ENCODE peak calls at places on chromosome 22, in ten cellular contexts. L is endothelial cell, G is GM20000, F is fibroblast of lung, R is colonic mucosa, H is Peyer's patch, Y is body of pancreas, D is endodermal cell, N is MM.1S, A is dorsolateral prefrontal cortex. J is an unnamed sample.

GRCh38 chr22:39429186-39429585 is 27.6 kb upstream of the MGAT3 start:
- DNase-seq in R (no peak), H (no peak), G (no peak), F (no peak), N (no peak), Y (no peak), D (no peak), L (no peak), A (no peak), J (no peak)

GRCh38 chr22:23533328-23533762 is 46.7 kb downstream of the IGLL1 start:
- DNase-seq in L (peak), Y (no peak), A (peak), R (no peak), D (peak), N (peak), H (peak), F (peak), G (no peak), J (peak)

GRCh38 chr22:16959345-16959930 is 48.6 kb downstream of the GAB4 start:
- DNase-seq in L (no peak), H (no peak), R (no peak), Y (no peak), F (no peak), N (no peak), D (no peak), G (peak), A (no peak), J (no peak)

GRCh38 chr22:36439481-36440271 is 41.8 kb downstream of the TXN2 start:
- DNase-seq in F (peak), H (no peak), G (no peak), R (peak), D (peak), N (no peak), L (no peak), A (no peak), Y (peak), J (peak)

GRCh38 chr22:25008666-25009065 is 56.1 kb downstream of the KIAA1671 start:
- DNase-seq in G (no peak), A (no peak), D (no peak), H (no peak), L (no peak), Y (no peak), R (no peak), N (no peak), F (no peak), J (no peak)

GRCh38 chr22:48760481-48761238 is 1067.0 kb downstream of the BRD1 start:
- DNase-seq in N (no peak), L (peak), H (no peak), F (no peak), R (peak), G (no peak), D (peak), Y (no peak), A (no peak), J (no peak)

GRCh38 chr22:23218867-23219251 is 38.5 kb downstream of the BCR start:
- DNase-seq in D (peak), G (no peak), L (no peak), N (no peak), Y (peak), R (peak), H (peak), A (no peak), F (peak), J (no peak)

GRCh38 chr22:33573479-33573878 is 346.8 kb downstream of the LARGE1 start:
- DNase-seq in Y (no peak), A (no peak), F (no peak), L (no peak), G (no peak), D (no peak), N (no peak), H (no peak), R (no peak), J (no peak)

GRCh38 chr22:31603574-31603973 is 58.4 kb downstream of the PISD start:
- DNase-seq in A (no peak), H (no peak), L (no peak), N (no peak), R (no peak), F (no peak), D (no peak), Y (no peak), G (no peak), J (no peak)

GRCh38 chr22:20957691-20958440 is 9.2 kb upstream of the AIFM3 start:
- DNase-seq in L (no peak), R (peak), Y (peak), G (peak), D (peak), N (no peak), F (peak), H (peak), A (no peak), J (peak)

GRCh38 chr22:20510811-20511577 is 3.6 kb downstream of the MED15 start:
- DNase-seq in R (no peak), G (no peak), F (no peak), H (no peak), N (no peak), L (no peak), A (no peak), D (no peak), Y (no peak), J (peak)

GRCh38 chr22:17057959-17058814 is 26.6 kb upstream of the IL17RA start:
- DNase-seq in A (peak), G (peak), F (peak), Y (peak), R (peak), L (peak), D (peak), N (peak), H (no peak), J (peak)

GRCh38 chr22:21003782-21004181 is 1.9 kb upstream of the THAP7 start:
- DNase-seq in D (no peak), L (no peak), N (no peak), R (peak), G (no peak), A (no peak), Y (no peak), H (no peak), F (no peak), J (no peak)

GRCh38 chr22:25016311-25016710 is 63.8 kb downstream of the KIAA1671 start:
- DNase-seq in F (no peak), R (no peak), L (no peak), D (no peak), Y (no peak), H (no peak), A (no peak), N (no peak), G (no peak), J (no peak)

DNA sequence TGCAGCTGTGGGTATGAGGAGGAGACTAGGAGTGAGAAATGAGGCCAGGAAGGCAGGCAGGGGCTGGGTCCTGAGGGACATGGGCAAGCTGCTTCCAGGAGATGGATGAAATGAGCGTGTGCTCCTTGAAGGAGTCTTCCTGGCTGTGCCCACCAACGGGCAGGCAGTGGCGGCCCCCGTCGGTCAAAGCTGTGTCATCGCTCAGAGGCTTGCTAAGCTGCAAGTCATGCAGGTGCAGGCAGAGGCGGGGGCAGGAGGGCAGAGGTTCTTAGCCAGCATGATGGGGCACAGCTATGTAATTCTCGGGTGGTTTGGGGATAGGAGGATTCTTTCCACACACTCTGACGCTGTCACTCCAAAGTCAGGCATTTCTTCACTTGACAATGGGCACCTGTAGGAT is 12.5 kb upstream of the PEX26 start:
- DNase-seq in N (no peak), H (no peak), F (no peak), G (no peak), A (no peak), L (no peak), D (peak), R (no peak), Y (no peak), J (no peak)
- TF ChIP-seq CTCF in N (no peak), H (no peak), F (no peak), G (no peak), A (no peak), L (no peak), D (peak), R (no peak), Y (no peak), J (no peak)

GRCh38 chr22:46533434-46533833 is 4.0 kb downstream of the CELSR1 start:
- DNase-seq in D (peak), L (no peak), H (no peak), R (no peak), G (peak), F (no peak), A (no peak), Y (no peak), N (no peak), J (no peak)
- TF ChIP-seq CTCF in D (peak), L (no peak), H (no peak), R (no peak), G (no peak), F (no peak), A (no peak), Y (no peak), N (peak), J (no peak)

DNA sequence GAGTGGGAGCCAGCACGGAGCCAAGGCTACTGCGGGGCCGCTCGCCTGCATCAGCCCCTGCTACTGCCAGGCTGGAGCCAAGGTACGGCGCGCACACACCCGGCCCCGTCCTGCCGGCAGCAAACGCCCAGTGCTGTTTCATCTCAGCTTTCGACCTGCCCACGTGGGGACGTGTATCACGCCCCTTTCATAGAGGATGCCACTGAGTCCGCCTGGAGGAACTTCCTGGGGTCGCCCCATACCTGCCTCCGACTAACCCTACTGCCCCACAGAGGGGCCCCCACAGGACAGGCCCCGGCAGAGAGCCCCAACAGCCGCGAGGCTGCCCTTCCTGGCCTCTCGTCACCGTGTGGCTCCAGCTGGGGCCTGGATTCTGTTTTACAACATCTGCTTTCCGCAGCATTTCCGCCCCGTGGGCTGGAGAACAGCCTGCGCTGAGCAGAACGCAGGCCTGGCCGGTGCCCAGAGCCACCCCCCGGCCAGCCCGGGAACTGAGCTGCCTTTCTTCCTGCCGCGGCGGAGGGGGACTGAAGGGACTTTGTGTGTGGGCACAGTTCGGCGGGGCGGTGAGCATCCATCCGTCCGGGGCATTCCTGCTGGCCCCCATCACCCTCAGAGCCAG is 22.9 kb upstream of the ARHGAP8 start:
- DNase-seq in F (peak), A (peak), N (no peak), D (no peak), R (no peak), H (no peak), G (no peak), L (no peak), Y (no peak), J (no peak)
- TF ChIP-seq CTCF in F (peak), A (peak), N (no peak), D (no peak), R (no peak), H (no peak), G (no peak), L (no peak), Y (no peak), J (no peak)

DNA sequence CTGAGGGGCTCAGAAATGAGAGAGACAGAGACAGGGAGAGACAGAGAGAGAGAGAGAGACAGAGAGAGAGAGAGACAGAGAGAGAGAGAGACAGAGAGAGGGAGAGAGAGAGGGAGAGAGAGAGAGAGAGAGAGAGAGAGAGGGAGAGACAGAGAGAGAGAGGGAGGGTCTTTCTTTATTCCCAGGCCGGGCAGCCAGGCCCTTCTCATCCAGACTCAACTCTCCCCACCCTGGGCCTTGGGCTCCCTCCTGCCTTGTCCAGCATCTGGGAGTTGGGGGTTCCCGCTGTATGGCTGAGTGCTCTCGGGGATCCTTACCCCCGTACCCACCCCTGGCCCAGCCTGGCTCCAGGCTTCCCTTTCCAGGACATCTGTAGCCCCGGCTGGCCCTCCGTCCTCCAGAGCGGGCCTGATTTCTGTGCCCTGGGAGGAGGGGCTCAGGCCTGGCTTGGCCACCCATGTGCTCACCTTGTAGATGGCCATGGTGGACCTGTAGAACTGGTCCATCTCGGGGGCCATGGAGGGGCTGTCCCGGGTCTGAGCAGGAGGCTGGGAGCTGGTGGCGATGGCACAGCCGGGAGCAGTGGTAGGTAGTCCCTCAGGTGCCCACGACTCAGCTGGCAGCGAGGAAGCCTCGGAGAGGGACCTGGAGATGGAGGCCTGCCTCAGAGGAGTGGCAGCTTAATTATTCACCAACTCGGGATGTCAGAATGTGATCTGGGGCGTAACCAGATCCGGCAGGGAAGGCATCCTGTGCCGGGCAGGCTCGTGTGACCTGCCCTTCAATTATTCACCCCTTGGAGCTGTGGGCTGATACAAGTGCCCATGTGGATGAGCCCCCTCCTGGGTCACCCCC is at the start of gene BAIAP2L2:
- DNase-seq in L (no peak), G (no peak), N (no peak), D (no peak), H (peak), A (no peak), F (no peak), R (peak), Y (no peak), J (no peak)
- TF ChIP-seq CTCF in L (no peak), G (no peak), N (no peak), D (no peak), H (no peak), A (no peak), F (no peak), R (no peak), Y (no peak), J (no peak)

GRCh38 chr22:27745809-27746208 is 55.7 kb downstream of the MN1 start:
- DNase-seq in A (no peak), L (no peak), D (no peak), H (no peak), N (no peak), F (no peak), G (no peak), Y (no peak), R (no peak), J (no peak)

GRCh38 chr22:27746918-27747317 is 54.6 kb downstream of the MN1 start:
- DNase-seq in H (no peak), R (no peak), L (no peak), G (no peak), Y (no peak), F (no peak), N (no peak), D (no peak), A (no peak), J (no peak)

GRCh38 chr22:27748355-27749168 is 53.0 kb downstream of the MN1 start:
- DNase-seq in D (peak), Y (peak), R (no peak), A (no peak), L (no peak), F (peak), G (no peak), N (no peak), H (no peak), J (peak)

GRCh38 chr22:27749597-27750225 is 51.8 kb downstream of the MN1 start:
- DNase-seq in L (no peak), Y (no peak), A (no peak), N (no peak), D (peak), F (peak), H (no peak), R (no peak), G (no peak), J (no peak)

DNA sequence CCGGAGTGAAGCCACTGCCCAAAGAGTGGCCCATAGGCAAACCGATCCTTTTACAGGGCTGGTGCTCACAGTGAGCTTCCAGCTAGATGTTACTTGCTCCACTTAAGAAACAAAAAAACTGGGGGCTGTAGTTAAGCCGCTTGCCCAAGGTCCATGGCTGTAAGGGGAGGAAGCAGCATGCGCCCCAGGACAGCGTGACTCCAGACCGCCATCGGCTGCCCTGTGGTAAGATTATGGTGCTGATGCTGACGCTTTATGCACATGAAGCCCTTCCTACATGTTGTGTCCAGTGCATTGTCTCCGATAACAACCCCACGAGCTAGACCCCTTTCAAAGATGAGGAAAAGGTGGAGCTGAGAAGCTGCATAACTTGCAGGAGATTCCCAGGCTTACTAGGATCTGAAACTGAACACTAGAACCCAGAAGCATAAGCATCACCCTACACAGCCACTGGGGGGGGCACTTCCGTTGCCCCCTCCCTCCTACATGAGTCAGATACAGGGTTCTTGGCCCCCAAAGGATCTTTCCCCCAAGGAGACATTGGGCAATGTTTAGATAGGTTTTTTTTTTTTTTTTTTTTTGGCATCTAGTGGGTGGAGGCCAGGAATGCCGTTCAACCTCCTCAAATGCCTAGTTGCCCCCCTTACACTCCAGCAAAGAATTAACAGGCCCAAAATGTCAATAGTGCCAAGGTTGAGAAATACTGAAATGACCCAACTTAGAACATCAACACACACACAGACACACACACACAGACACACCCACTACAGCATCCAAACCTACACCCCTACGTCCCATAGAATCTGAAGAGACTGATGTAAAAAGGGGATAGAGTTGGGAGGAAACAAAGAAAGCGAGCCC is 53.9 kb downstream of the MN1 start:
- DNase-seq in D (no peak), H (no peak), A (no peak), R (no peak), L (no peak), Y (no peak), F (no peak), N (no peak), G (no peak), J (peak)
- TF ChIP-seq CTCF in D (peak), H (no peak), A (no peak), R (no peak), L (no peak), Y (no peak), F (peak), N (no peak), G (no peak), J (peak)

GRCh38 chr22:44125421-44125820 is 55.3 kb upstream of the PARVG start:
- DNase-seq in H (no peak), Y (no peak), N (no peak), L (no peak), R (no peak), F (no peak), G (no peak), A (no peak), D (no peak), J (no peak)
- TF ChIP-seq CTCF in H (no peak), Y (no peak), N (no peak), L (no peak), R (no peak), F (no peak), G (no peak), A (no peak), D (no peak), J (no peak)

DNA sequence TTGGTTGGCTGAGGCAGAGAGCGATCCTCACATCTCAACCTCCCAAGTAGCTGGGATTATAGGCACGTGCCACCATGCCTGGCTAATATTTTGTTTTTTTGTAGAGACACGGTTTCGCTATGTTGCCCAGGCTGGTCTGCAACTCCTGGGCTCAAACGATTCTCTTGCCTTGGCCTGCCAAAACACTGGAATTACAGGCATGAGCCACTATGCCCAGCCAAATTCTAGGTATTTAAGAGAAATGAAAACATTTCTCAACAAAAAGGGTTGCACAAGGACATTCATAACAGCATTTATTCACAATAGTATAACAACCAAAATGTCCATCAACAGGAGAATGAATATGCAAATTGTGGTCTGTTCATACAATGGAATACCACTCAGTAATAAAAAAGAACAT is 31.7 kb upstream of the RBX1 start:
- DNase-seq in F (peak), A (no peak), Y (no peak), N (no peak), G (no peak), R (no peak), H (no peak), D (no peak), L (no peak), J (no peak)
- TF ChIP-seq CTCF in F (no peak), A (no peak), Y (no peak), N (no peak), G (no peak), R (no peak), H (no peak), D (no peak), L (no peak), J (no peak)

DNA sequence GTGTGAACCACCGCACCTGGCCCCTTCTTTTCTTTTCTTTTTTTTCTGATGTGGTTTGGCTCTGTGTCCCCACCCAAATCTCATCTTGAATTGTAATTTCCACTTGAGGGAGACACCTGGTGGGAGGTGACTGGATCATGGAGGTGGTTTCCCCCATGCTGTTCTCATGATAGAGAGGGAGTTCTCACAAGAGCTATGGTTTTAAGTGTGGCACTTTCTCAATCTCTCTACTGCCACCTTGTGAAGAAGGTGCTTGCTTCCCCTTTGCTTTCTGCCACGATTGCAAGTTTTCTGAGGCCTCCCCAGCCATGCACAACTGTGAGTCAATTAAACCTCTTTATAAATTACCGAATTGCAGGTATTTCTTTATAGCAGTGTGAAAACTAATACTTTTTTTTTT is 4.9 kb upstream of the TCN2 start:
- DNase-seq in L (no peak), R (peak), A (no peak), D (peak), F (peak), Y (peak), H (no peak), G (no peak), N (peak), J (peak)
- TF ChIP-seq CTCF in L (no peak), R (no peak), A (peak), D (peak), F (peak), Y (peak), H (no peak), G (peak), N (peak), J (peak)

GRCh38 chr22:29820941-29821789 is 16.9 kb downstream of the ASCC2 start:
- DNase-seq in N (no peak), A (peak), Y (peak), G (peak), H (peak), L (no peak), D (no peak), R (peak), F (peak), J (peak)
- TF ChIP-seq CTCF in N (no peak), A (no peak), Y (no peak), G (no peak), H (no peak), L (no peak), D (no peak), R (no peak), F (no peak), J (no peak)

J was measured in MCF 10A.